ENCODE peak calls at places on chromosomes 6 and 20, in ten cellular contexts. One of them, this sample, is unnamed.

GRCh38 chr6:72716916-72717315 is 95.1 kb downstream of the KCNQ5 start:
- DNase-seq in MM.1S: no peak
- DNase-seq in HepG2: no peak
- DNase-seq in Caco-2: no peak
- DNase-seq in endodermal cell: no peak
- DNase-seq in A549: no peak
- DNase-seq in psoas muscle: no peak
- DNase-seq in upper lobe of left lung: no peak
- DNase-seq in pancreas: no peak
- DNase-seq in heart right ventricle: no peak
- DNase-seq in this sample: no peak

GRCh38 chr6:39731565-39731964 is 6.4 kb upstream of the KIF6 start:
- DNase-seq in Caco-2: no peak
- DNase-seq in MM.1S: no peak
- DNase-seq in heart right ventricle: no peak
- DNase-seq in HepG2: no peak
- DNase-seq in pancreas: no peak
- DNase-seq in endodermal cell: peak; percentile 61
- DNase-seq in psoas muscle: no peak
- DNase-seq in upper lobe of left lung: no peak
- DNase-seq in A549: no peak
- DNase-seq in this sample: no peak

GRCh38 chr6:3801960-3802359 is 47.2 kb upstream of the FAM50B start:
- DNase-seq in MM.1S: no peak
- DNase-seq in A549: no peak
- DNase-seq in Caco-2: no peak
- DNase-seq in HepG2: no peak
- DNase-seq in psoas muscle: no peak
- DNase-seq in upper lobe of left lung: no peak
- DNase-seq in pancreas: no peak
- DNase-seq in heart right ventricle: no peak
- DNase-seq in endodermal cell: no peak
- DNase-seq in this sample: no peak

GRCh38 chr20:36173451-36173933 is 19.0 kb downstream of the EPB41L1 start:
- DNase-seq in A549: no peak
- DNase-seq in Caco-2: no peak
- DNase-seq in psoas muscle: no peak
- DNase-seq in HepG2: no peak
- DNase-seq in endodermal cell: peak; percentile 93
- DNase-seq in upper lobe of left lung: no peak
- DNase-seq in heart right ventricle: no peak
- DNase-seq in MM.1S: no peak
- DNase-seq in pancreas: no peak
- DNase-seq in this sample: no peak

GRCh38 chr6:168699631-168700315 is 258.8 kb downstream of the SMOC2 start:
- DNase-seq in Caco-2: no peak
- DNase-seq in psoas muscle: peak; percentile 64
- DNase-seq in upper lobe of left lung: no peak
- DNase-seq in MM.1S: no peak
- DNase-seq in endodermal cell: no peak
- DNase-seq in pancreas: peak; percentile 40
- DNase-seq in A549: no peak
- DNase-seq in HepG2: no peak
- DNase-seq in heart right ventricle: peak; percentile 48
- DNase-seq in this sample: peak; percentile 63

GRCh38 chr6:90432937-90433336 is 136.3 kb upstream of the BACH2 start:
- DNase-seq in psoas muscle: no peak
- DNase-seq in HepG2: no peak
- DNase-seq in MM.1S: peak; percentile 10
- DNase-seq in A549: no peak
- DNase-seq in pancreas: no peak
- DNase-seq in Caco-2: no peak
- DNase-seq in endodermal cell: no peak
- DNase-seq in heart right ventricle: no peak
- DNase-seq in upper lobe of left lung: no peak
- DNase-seq in this sample: no peak

GRCh38 chr6:78513856-78514255 is 353.5 kb upstream of the IRAK1BP1 start:
- DNase-seq in upper lobe of left lung: no peak
- DNase-seq in Caco-2: no peak
- DNase-seq in pancreas: no peak
- DNase-seq in HepG2: no peak
- DNase-seq in MM.1S: peak; percentile 47
- DNase-seq in endodermal cell: peak; percentile 58
- DNase-seq in heart right ventricle: no peak
- DNase-seq in psoas muscle: no peak
- DNase-seq in A549: no peak
- DNase-seq in this sample: no peak

GRCh38 chr6:14211596-14211961 is 94.0 kb downstream of the CD83 start:
- DNase-seq in HepG2: peak; percentile 12
- DNase-seq in heart right ventricle: peak; percentile 62
- DNase-seq in A549: no peak
- DNase-seq in MM.1S: no peak
- DNase-seq in Caco-2: peak; percentile 47
- DNase-seq in endodermal cell: peak; percentile 87
- DNase-seq in upper lobe of left lung: peak; percentile 87
- DNase-seq in pancreas: peak; percentile 83
- DNase-seq in psoas muscle: peak; percentile 65
- DNase-seq in this sample: peak; percentile 65

GRCh38 chr20:56368351-56369134 is 9.8 kb downstream of the FAM210B start:
- DNase-seq in endodermal cell: no peak
- DNase-seq in heart right ventricle: no peak
- DNase-seq in Caco-2: peak; percentile 27
- DNase-seq in MM.1S: no peak
- DNase-seq in pancreas: no peak
- DNase-seq in upper lobe of left lung: no peak
- DNase-seq in psoas muscle: no peak
- DNase-seq in HepG2: no peak
- DNase-seq in A549: no peak
- DNase-seq in this sample: no peak

GRCh38 chr6:79544299-79544927 is 7.2 kb upstream of the LCA5 start:
- DNase-seq in Caco-2: no peak
- DNase-seq in HepG2: no peak
- DNase-seq in upper lobe of left lung: no peak
- DNase-seq in heart right ventricle: no peak
- DNase-seq in endodermal cell: no peak
- DNase-seq in psoas muscle: no peak
- DNase-seq in MM.1S: peak; percentile 70
- DNase-seq in A549: no peak
- DNase-seq in pancreas: no peak
- DNase-seq in this sample: no peak

GRCh38 chr6:169930799-169931198 is 179.4 kb downstream of the ERMARD start:
- DNase-seq in Caco-2: no peak
- DNase-seq in upper lobe of left lung: no peak
- DNase-seq in HepG2: no peak
- DNase-seq in MM.1S: no peak
- DNase-seq in heart right ventricle: no peak
- DNase-seq in pancreas: no peak
- DNase-seq in endodermal cell: peak; percentile 61
- DNase-seq in A549: peak; percentile 2
- DNase-seq in psoas muscle: no peak
- DNase-seq in this sample: no peak

GRCh38 chr6:146361367-146361924 is 182.2 kb upstream of the RAB32 start:
- DNase-seq in endodermal cell: no peak
- DNase-seq in heart right ventricle: peak; percentile 18
- DNase-seq in psoas muscle: no peak
- DNase-seq in upper lobe of left lung: no peak
- DNase-seq in pancreas: no peak
- DNase-seq in Caco-2: no peak
- DNase-seq in MM.1S: no peak
- DNase-seq in HepG2: no peak
- DNase-seq in A549: no peak
- DNase-seq in this sample: no peak

GRCh38 chr20:5264807-5265206 is 51.9 kb downstream of the PROKR2 start:
- DNase-seq in pancreas: no peak
- DNase-seq in upper lobe of left lung: no peak
- DNase-seq in endodermal cell: no peak
- DNase-seq in psoas muscle: no peak
- DNase-seq in MM.1S: no peak
- DNase-seq in Caco-2: no peak
- DNase-seq in HepG2: no peak
- DNase-seq in A549: no peak
- DNase-seq in heart right ventricle: no peak
- DNase-seq in this sample: no peak
- H3K4me1 ChIP-seq in pancreas: no peaks in the 10 kb centered on the region
- H3K4me1 ChIP-seq in upper lobe of left lung: no peaks in the 10 kb centered on the region
- H3K4me1 ChIP-seq in endodermal cell: no peaks in the 10 kb centered on the region
- H3K4me1 ChIP-seq in psoas muscle: no peaks in the 10 kb centered on the region
- H3K4me1 ChIP-seq in MM.1S: peaks cover 4% of the 10 kb centered on the region
- H3K4me1 ChIP-seq in Caco-2: no peaks in the 10 kb centered on the region
- H3K4me1 ChIP-seq in HepG2: no peaks in the 10 kb centered on the region
- H3K4me1 ChIP-seq in A549: no peaks in the 10 kb centered on the region
- H3K4me1 ChIP-seq in heart right ventricle: no peaks in the 10 kb centered on the region
- H3K4me1 ChIP-seq in this sample: peaks cover 2% of the 10 kb centered on the region

DNA sequence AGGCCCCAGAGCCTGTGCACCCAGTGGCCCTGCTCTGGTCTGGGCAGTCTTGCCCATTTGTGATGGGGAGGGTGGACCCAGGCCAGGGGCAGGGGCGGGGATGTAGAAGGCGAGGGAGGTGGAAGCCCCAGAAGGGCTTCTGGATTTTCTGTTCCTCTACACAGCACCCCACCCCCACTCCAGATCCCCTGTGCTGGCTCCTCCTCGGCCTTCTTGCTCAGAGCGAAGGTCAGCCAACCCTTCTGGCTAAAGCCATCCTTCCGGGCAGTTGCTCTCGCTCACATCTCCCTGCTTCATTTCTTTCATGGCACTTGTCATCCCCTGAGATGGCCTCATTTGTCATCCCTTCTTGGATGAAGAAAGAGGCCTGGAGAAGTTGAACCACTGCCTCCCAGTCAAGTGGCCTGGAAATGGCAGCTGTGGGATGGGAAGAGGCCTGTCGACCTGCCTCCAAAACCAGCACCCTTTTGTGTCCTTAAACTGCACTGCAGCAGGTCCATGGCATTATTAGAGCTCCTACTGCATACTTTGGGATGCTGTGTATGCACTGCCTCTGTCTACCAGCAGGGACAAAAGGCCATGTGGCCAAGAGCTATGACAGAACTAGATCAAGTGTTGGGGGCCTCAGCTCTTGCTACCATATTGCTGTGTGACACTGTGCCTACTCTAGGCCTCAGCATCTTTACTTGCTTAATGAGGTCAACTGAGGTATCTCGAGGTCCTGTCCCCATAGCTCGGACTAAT is 19.9 kb downstream of the PEDS1 start:
- DNase-seq in MM.1S: no peak
- DNase-seq in psoas muscle: peak; percentile 87
- DNase-seq in pancreas: no peak
- DNase-seq in endodermal cell: no peak
- DNase-seq in Caco-2: no peak
- DNase-seq in HepG2: no peak
- DNase-seq in upper lobe of left lung: no peak
- DNase-seq in heart right ventricle: no peak
- DNase-seq in A549: no peak
- DNase-seq in this sample: no peak
- H3K4me1 ChIP-seq in MM.1S: no peaks in the 10 kb centered on the region
- H3K4me1 ChIP-seq in psoas muscle: peaks cover 80% of the 10 kb centered on the region
- H3K4me1 ChIP-seq in pancreas: no peaks in the 10 kb centered on the region
- H3K4me1 ChIP-seq in endodermal cell: no peaks in the 10 kb centered on the region
- H3K4me1 ChIP-seq in Caco-2: peaks cover 26% of the 10 kb centered on the region
- H3K4me1 ChIP-seq in HepG2: peaks cover 18% of the 10 kb centered on the region
- H3K4me1 ChIP-seq in upper lobe of left lung: peaks cover 15% of the 10 kb centered on the region
- H3K4me1 ChIP-seq in heart right ventricle: peaks cover 53% of the 10 kb centered on the region
- H3K4me1 ChIP-seq in A549: peaks cover 51% of the 10 kb centered on the region
- H3K4me1 ChIP-seq in this sample: no peaks in the 10 kb centered on the region

GRCh38 chr6:153568601-153569000 is 437.5 kb upstream of the RGS17 start:
- DNase-seq in Caco-2: no peak
- DNase-seq in heart right ventricle: no peak
- DNase-seq in HepG2: no peak
- DNase-seq in psoas muscle: no peak
- DNase-seq in upper lobe of left lung: no peak
- DNase-seq in pancreas: no peak
- DNase-seq in A549: no peak
- DNase-seq in endodermal cell: no peak
- DNase-seq in MM.1S: no peak
- DNase-seq in this sample: no peak
- H3K4me1 ChIP-seq in Caco-2: no peaks in the 10 kb centered on the region
- H3K4me1 ChIP-seq in heart right ventricle: peaks cover 10% of the 10 kb centered on the region
- H3K4me1 ChIP-seq in HepG2: no peaks in the 10 kb centered on the region
- H3K4me1 ChIP-seq in psoas muscle: no peaks in the 10 kb centered on the region
- H3K4me1 ChIP-seq in upper lobe of left lung: no peaks in the 10 kb centered on the region
- H3K4me1 ChIP-seq in pancreas: no peaks in the 10 kb centered on the region
- H3K4me1 ChIP-seq in A549: no peaks in the 10 kb centered on the region
- H3K4me1 ChIP-seq in endodermal cell: no peaks in the 10 kb centered on the region
- H3K4me1 ChIP-seq in MM.1S: no peaks in the 10 kb centered on the region
- H3K4me1 ChIP-seq in this sample: peaks cover 5% of the 10 kb centered on the region

GRCh38 chr20:18052856-18053255 is 4.9 kb downstream of the OVOL2 start:
- DNase-seq in Caco-2: peak; percentile 65
- DNase-seq in HepG2: no peak
- DNase-seq in psoas muscle: no peak
- DNase-seq in upper lobe of left lung: no peak
- DNase-seq in pancreas: no peak
- DNase-seq in MM.1S: no peak
- DNase-seq in endodermal cell: no peak
- DNase-seq in heart right ventricle: no peak
- DNase-seq in A549: no peak
- DNase-seq in this sample: no peak
- H3K4me1 ChIP-seq in Caco-2: peaks cover 22% of the 10 kb centered on the region
- H3K4me1 ChIP-seq in HepG2: peaks cover 21% of the 10 kb centered on the region
- H3K4me1 ChIP-seq in psoas muscle: peaks cover 14% of the 10 kb centered on the region
- H3K4me1 ChIP-seq in upper lobe of left lung: peaks cover 26% of the 10 kb centered on the region
- H3K4me1 ChIP-seq in pancreas: no peaks in the 10 kb centered on the region
- H3K4me1 ChIP-seq in MM.1S: peaks cover 10% of the 10 kb centered on the region
- H3K4me1 ChIP-seq in endodermal cell: peaks cover 4% of the 10 kb centered on the region
- H3K4me1 ChIP-seq in heart right ventricle: peaks cover 13% of the 10 kb centered on the region
- H3K4me1 ChIP-seq in A549: peaks cover 9% of the 10 kb centered on the region
- H3K4me1 ChIP-seq in this sample: no peaks in the 10 kb centered on the region

This sample was measured in aorta.